ENCODE peak calls at places on chromosomes 6 and 20, in eight cellular contexts. R is colonic mucosa, F is KBM-7, G is amygdala, Y is ELR, L is neural crest cell, O is SK-N-DZ, C is hepatic stellate cell. A is an unnamed sample.

GRCh38 chr6:28124350-28124970 is at the start of gene ZSCAN16:
- DNase-seq in O (peak; percentile 78), C (peak; percentile 72), L (peak; percentile 78), G (peak; percentile 54), F (peak; percentile 83), R (peak; percentile 94), Y (peak; percentile 88), A (peak; percentile 64)

GRCh38 chr20:15547109-15547508 is 1026.1 kb downstream of the KIF16B start:
- DNase-seq in Y (no peak), O (no peak), R (no peak), C (no peak), F (no peak), L (no peak), G (no peak), A (no peak)

GRCh38 chr6:81834141-81834621 is 81.7 kb upstream of the TENT5A start:
- DNase-seq in C (peak; percentile 31), G (no peak), Y (peak; percentile 71), F (no peak), R (peak; percentile 60), L (no peak), O (no peak), A (peak; percentile 19)

GRCh38 chr6:111566873-111567517 is 38.7 kb downstream of the TRAF3IP2 start:
- DNase-seq in L (no peak), Y (peak; percentile 31), R (no peak), G (no peak), O (peak; percentile 48), F (peak; percentile 97), C (no peak), A (no peak)

GRCh38 chr6:157531986-157532365 is 151.0 kb downstream of the ZDHHC14 start:
- DNase-seq in R (peak; percentile 53), G (no peak), O (no peak), Y (no peak), L (no peak), C (no peak), F (no peak), A (no peak)

GRCh38 chr6:52512199-52512598 is 64.7 kb downstream of the TRAM2 start:
- DNase-seq in C (peak; percentile 93), O (no peak), L (no peak), F (no peak), G (no peak), Y (peak; percentile 92), R (no peak), A (peak; percentile 68)

GRCh38 chr6:8130399-8130798 is 28.1 kb upstream of the EEF1E1 start:
- DNase-seq in G (no peak), C (no peak), R (no peak), O (no peak), L (no peak), Y (no peak), F (no peak), A (no peak)

GRCh38 chr6:25316626-25317025 is 37.5 kb downstream of the CARMIL1 start:
- DNase-seq in C (no peak), O (no peak), F (no peak), G (no peak), R (no peak), Y (no peak), L (no peak), A (no peak)

GRCh38 chr20:50186151-50186885 is 4.3 kb upstream of the CEBPB start:
- DNase-seq in O (peak; percentile 88), F (peak; percentile 81), Y (peak; percentile 92), C (peak; percentile 81), G (peak; percentile 44), R (peak; percentile 98), L (peak; percentile 99), A (no peak)

GRCh38 chr20:9440891-9441290 is 73.5 kb upstream of the LAMP5 start:
- DNase-seq in F (no peak), Y (no peak), C (peak; percentile 6), O (no peak), R (no peak), L (no peak), G (no peak), A (no peak)

GRCh38 chr6:127267742-127268588 is 1.3 kb downstream of the RNF146 start:
- DNase-seq in C (peak; percentile 9), L (no peak), R (no peak), Y (peak; percentile 12), O (peak; percentile 12), G (no peak), F (peak; percentile 27), A (no peak)

GRCh38 chr6:159042003-159042823 is 2.6 kb downstream of the TAGAP start:
- DNase-seq in O (peak; percentile 56), F (peak; percentile 92), L (peak; percentile 38), C (peak; percentile 34), R (peak; percentile 80), Y (peak; percentile 70), G (no peak), A (peak; percentile 23)

GRCh38 chr6:10112871-10113584 is 301.8 kb downstream of the TFAP2A start:
- DNase-seq in O (no peak), F (no peak), G (no peak), Y (no peak), C (no peak), L (no peak), R (no peak), A (no peak)

GRCh38 chr6:124882580-124883393 is 79.5 kb upstream of the RNF217 start:
- DNase-seq in R (no peak), Y (peak; percentile 71), G (no peak), L (no peak), O (no peak), C (no peak), F (peak; percentile 18), A (no peak)

GRCh38 chr6:150248300-150248699 is 105.5 kb downstream of the PPP1R14C start:
- DNase-seq in Y (no peak), G (no peak), C (no peak), O (no peak), L (no peak), R (no peak), F (no peak), A (no peak)

GRCh38 chr20:32820000-32820697 is 395 bp downstream of the MAPRE1 start:
- DNase-seq in L (peak; percentile 93), C (peak; percentile 61), O (peak; percentile 77), Y (peak; percentile 71), F (peak; percentile 50), G (no peak), R (peak; percentile 74), A (peak; percentile 47)

GRCh38 chr6:121319112-121319553 is 15.1 kb downstream of the TBC1D32 start:
- DNase-seq in F (no peak), G (no peak), L (no peak), Y (peak; percentile 62), R (no peak), C (peak; percentile 17), O (no peak), A (no peak)

GRCh38 chr6:167125405-167125804 is 2.5 kb downstream of the CCR6 start:
- DNase-seq in F (no peak), Y (no peak), G (no peak), R (no peak), L (no peak), C (no peak), O (no peak), A (no peak)

GRCh38 chr6:47357827-47358226 is 48.1 kb upstream of the TNFRSF21 start:
- DNase-seq in G (no peak), L (no peak), O (no peak), F (no peak), Y (no peak), C (no peak), R (no peak), A (no peak)

GRCh38 chr6:160697826-160698225 is 4.2 kb upstream of the PLG start:
- DNase-seq in L (no peak), C (no peak), G (no peak), Y (no peak), F (no peak), R (no peak), O (no peak), A (no peak)

GRCh38 chr6:3454206-3455016 is 2.4 kb downstream of the SLC22A23 start:
- DNase-seq in L (no peak), C (no peak), F (no peak), Y (no peak), O (no peak), R (no peak), G (no peak), A (no peak)

GRCh38 chr6:99613705-99614429 is 7.2 kb downstream of the PRDM13 start:
- DNase-seq in L (no peak), Y (peak; percentile 19), F (no peak), R (no peak), G (no peak), C (no peak), O (no peak), A (no peak)

GRCh38 chr20:54189630-54190029 is 15.8 kb upstream of the CYP24A1 start:
- DNase-seq in Y (no peak), L (no peak), O (no peak), G (no peak), C (no peak), F (no peak), R (no peak), A (no peak)

GRCh38 chr6:16562498-16562897 is 198.8 kb downstream of the ATXN1 start:
- DNase-seq in G (no peak), O (no peak), Y (peak; percentile 25), L (no peak), C (peak; percentile 31), F (no peak), R (no peak), A (no peak)

GRCh38 chr6:155782739-155783459 is 327.3 kb upstream of the NOX3 start:
- DNase-seq in L (no peak), O (no peak), R (no peak), G (no peak), Y (peak; percentile 40), C (no peak), F (no peak), A (no peak)

GRCh38 chr6:56647172-56647762 is 4.6 kb upstream of the DST start:
- DNase-seq in C (no peak), R (no peak), L (no peak), O (no peak), G (no peak), Y (no peak), F (no peak), A (no peak)

GRCh38 chr6:147903931-147904330 is 395.4 kb downstream of the SAMD5 start:
- DNase-seq in O (no peak), L (no peak), F (no peak), R (no peak), C (no peak), Y (no peak), G (no peak), A (no peak)

GRCh38 chr20:32354592-32355416 is 3.3 kb upstream of the ASXL1 start:
- DNase-seq in C (peak; percentile 44), O (no peak), L (no peak), F (no peak), Y (peak; percentile 85), G (no peak), R (no peak), A (peak; percentile 28)

GRCh38 chr6:33994198-33995045 is 151.5 kb downstream of the GRM4 start:
- DNase-seq in Y (no peak), R (peak; percentile 18), O (no peak), C (no peak), G (no peak), F (no peak), L (no peak), A (no peak)

GRCh38 chr20:62370115-62370806 is 3.1 kb upstream of the LAMA5 start:
- DNase-seq in O (no peak), L (no peak), G (no peak), F (no peak), Y (peak; percentile 86), C (peak; percentile 96), R (no peak), A (peak; percentile 94)

GRCh38 chr20:20664795-20665194 is 47.6 kb downstream of the RALGAPA2 start:
- DNase-seq in Y (peak; percentile 25), R (no peak), O (peak; percentile 41), L (no peak), G (no peak), C (no peak), F (peak; percentile 83), A (no peak)

GRCh38 chr6:166907373-166907841 is 48.9 kb downstream of the RNASET2 start:
- DNase-seq in C (no peak), L (no peak), R (no peak), G (no peak), Y (no peak), O (no peak), F (peak; percentile 65), A (no peak)

GRCh38 chr20:58787211-58788067 is 63.3 kb downstream of the GNAS-AS1 start:
- DNase-seq in G (no peak), L (no peak), O (no peak), Y (no peak), C (no peak), F (no peak), R (no peak), A (no peak)

GRCh38 chr6:121691126-121691540 is 255.7 kb downstream of the GJA1 start:
- DNase-seq in R (no peak), G (no peak), C (no peak), Y (peak; percentile 64), L (no peak), O (no peak), F (no peak), A (no peak)